ENCODE peak calls at places on chromosomes 13 and 19, in six cellular contexts. Y, T, K, V, S and M are unnamed samples.
A peak's percentile ranks its signal among the peaks of the same experiment; 100 is the strongest.

GRCh38 chr13:102235689-102236088 is 166.2 kb downstream of the FGF14 start:
- DNase-seq in K (no peak), Y (no peak), V (no peak), T (no peak), S (no peak), M (no peak)

GRCh38 chr13:102091231-102091630 is 310.6 kb downstream of the FGF14 start:
- DNase-seq in S (no peak), K (no peak), V (peak; percentile 6), Y (no peak), T (peak; percentile 49), M (no peak)

GRCh38 chr19:29841559-29842367 is 30.0 kb downstream of the CCNE1 start:
- DNase-seq in Y (no peak), T (peak; percentile 60), K (no peak), V (peak; percentile 49), S (peak; percentile 43), M (no peak)

GRCh38 chr19:40312533-40312932 is 27.4 kb upstream of the AKT2 start:
- DNase-seq in V (no peak), S (no peak), Y (no peak), K (no peak), T (no peak), M (no peak)

GRCh38 chr13:38661276-38661675 is 25.6 kb upstream of the FREM2 start:
- DNase-seq in K (no peak), T (no peak), S (peak; percentile 36), V (peak; percentile 38), Y (no peak), M (no peak)

GRCh38 chr13:110757296-110757695 is 43.8 kb downstream of the ING1 start:
- DNase-seq in K (no peak), S (no peak), V (no peak), Y (no peak), T (no peak), M (no peak)

GRCh38 chr19:39846176-39846677 is at the start of gene FBL:
- DNase-seq in S (peak; percentile 94), T (peak; percentile 87), V (peak; percentile 79), Y (peak; percentile 98), K (peak; percentile 98), M (peak; percentile 56)

GRCh38 chr13:76289558-76289957 is 596.6 kb downstream of the KCTD12 start:
- DNase-seq in K (no peak), S (no peak), T (no peak), Y (no peak), V (no peak), M (no peak)

GRCh38 chr19:41330946-41331678 is 21.1 kb downstream of the CCDC97 start:
- DNase-seq in V (no peak), K (no peak), Y (no peak), T (no peak), S (no peak), M (no peak)

GRCh38 chr13:73158851-73159250 is 100.0 kb downstream of the KLF5 start:
- DNase-seq in K (no peak), V (peak; percentile 82), T (peak; percentile 56), Y (no peak), S (peak; percentile 49), M (no peak)

GRCh38 chr13:48979892-48980291 is 4.2 kb downstream of the FNDC3A start:
- DNase-seq in T (no peak), V (no peak), K (no peak), S (no peak), Y (no peak), M (no peak)

GRCh38 chr13:49082653-49083536 is 107.2 kb downstream of the FNDC3A start:
- DNase-seq in S (peak; percentile 75), T (peak; percentile 95), K (no peak), Y (no peak), V (peak; percentile 89), M (no peak)

GRCh38 chr13:37475966-37476365 is 122.6 kb downstream of the POSTN start:
- DNase-seq in T (no peak), V (peak; percentile 76), K (no peak), S (no peak), Y (no peak), M (no peak)

GRCh38 chr19:16398530-16399241 is 73.1 kb downstream of the EPS15L1 start:
- DNase-seq in K (no peak), V (peak; percentile 23), S (peak; percentile 53), Y (no peak), T (no peak), M (no peak)

GRCh38 chr19:43723588-43723987 is 7.7 kb downstream of the IRGC start:
- DNase-seq in Y (no peak), S (no peak), K (no peak), V (no peak), T (no peak), M (no peak)

GRCh38 chr13:48625396-48626076 is 28.2 kb upstream of the CYSLTR2 start:
- DNase-seq in S (no peak), K (no peak), V (no peak), T (no peak), Y (no peak), M (no peak)

GRCh38 chr19:29936409-29936808 is 5.6 kb upstream of the URI1 start:
- DNase-seq in V (no peak), S (no peak), Y (no peak), K (no peak), T (no peak), M (no peak)

GRCh38 chr19:11921852-11922495 is 2.9 kb upstream of the ZNF700 start:
- DNase-seq in Y (no peak), K (no peak), T (no peak), V (no peak), S (peak; percentile 59), M (no peak)

GRCh38 chr13:49444517-49445395 is 682 bp downstream of the SETDB2 start:
- DNase-seq in T (peak; percentile 52), Y (peak; percentile 64), V (peak; percentile 64), K (peak; percentile 42), S (peak; percentile 50), M (no peak)

GRCh38 chr13:48156466-48156865 is 61.6 kb upstream of the MED4 start:
- DNase-seq in T (peak; percentile 47), V (no peak), Y (peak; percentile 84), S (no peak), K (peak; percentile 84), M (no peak)

GRCh38 chr13:39998166-39998565 is 342.7 kb downstream of the COG6 start:
- DNase-seq in T (no peak), S (no peak), K (no peak), V (no peak), Y (no peak), M (no peak)

GRCh38 chr19:9306443-9306842 is 3.2 kb downstream of the ZNF699 start:
- DNase-seq in Y (no peak), T (peak; percentile 73), K (no peak), V (peak; percentile 97), S (peak; percentile 62), M (no peak)

DNA sequence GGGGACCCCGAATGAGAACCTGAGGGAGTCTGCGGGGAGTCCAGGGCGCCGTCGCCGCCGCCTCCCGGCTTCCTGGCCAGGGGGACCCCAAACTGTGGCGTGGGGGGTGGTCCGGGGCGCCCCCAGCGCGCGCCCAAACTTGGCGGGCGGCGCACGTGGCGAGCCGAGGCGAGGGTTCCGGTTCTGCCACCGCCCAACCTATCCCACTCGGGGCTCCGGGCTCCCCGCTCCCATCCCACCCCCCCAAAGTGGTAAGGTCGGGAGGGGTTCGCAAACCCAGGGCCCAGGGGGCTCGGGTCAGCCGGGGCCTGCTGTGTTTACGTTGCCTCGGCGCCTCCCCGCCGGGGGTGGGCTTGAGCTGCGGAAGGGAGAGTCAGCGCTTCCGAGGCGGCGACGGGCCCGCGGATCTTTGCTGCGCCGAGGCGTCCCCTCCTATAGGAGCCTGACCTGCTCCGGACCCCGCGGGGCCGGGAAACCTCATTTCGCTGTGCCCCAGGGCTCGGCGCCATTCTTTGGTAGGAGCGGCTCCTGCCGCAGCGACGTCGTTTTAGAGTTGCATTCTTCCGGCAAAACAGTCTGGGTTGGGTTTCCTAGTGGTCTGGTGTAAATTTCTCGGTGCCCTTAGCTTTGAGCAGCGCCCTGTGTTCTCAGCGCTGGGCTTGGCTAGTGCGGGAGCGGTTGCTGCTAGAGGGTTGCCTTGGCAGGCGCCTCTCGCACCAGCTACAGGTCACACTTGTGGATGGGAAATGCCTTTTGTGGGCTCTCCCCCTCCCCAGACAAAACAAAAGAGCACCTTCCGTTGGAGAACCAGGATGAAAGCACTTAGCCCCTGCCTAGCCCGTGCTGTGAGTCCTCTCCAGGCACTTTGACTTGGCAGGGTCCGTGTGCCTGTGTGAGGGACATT is 1.2 kb downstream of the DAZAP1 start:
- DNase-seq in T (peak; percentile 51), S (peak; percentile 62), K (peak; percentile 53), Y (peak; percentile 70), V (peak; percentile 56), M (no peak)
- H3K4me3 ChIP-seq in T (peak overlapping the region; percentile 84), S (peak overlapping the region; percentile 81), K (peak overlapping the region; percentile 60), Y (peak overlapping the region; percentile 99), V (peak overlapping the region; percentile 76), M (peak overlapping the region; percentile 69)

DNA sequence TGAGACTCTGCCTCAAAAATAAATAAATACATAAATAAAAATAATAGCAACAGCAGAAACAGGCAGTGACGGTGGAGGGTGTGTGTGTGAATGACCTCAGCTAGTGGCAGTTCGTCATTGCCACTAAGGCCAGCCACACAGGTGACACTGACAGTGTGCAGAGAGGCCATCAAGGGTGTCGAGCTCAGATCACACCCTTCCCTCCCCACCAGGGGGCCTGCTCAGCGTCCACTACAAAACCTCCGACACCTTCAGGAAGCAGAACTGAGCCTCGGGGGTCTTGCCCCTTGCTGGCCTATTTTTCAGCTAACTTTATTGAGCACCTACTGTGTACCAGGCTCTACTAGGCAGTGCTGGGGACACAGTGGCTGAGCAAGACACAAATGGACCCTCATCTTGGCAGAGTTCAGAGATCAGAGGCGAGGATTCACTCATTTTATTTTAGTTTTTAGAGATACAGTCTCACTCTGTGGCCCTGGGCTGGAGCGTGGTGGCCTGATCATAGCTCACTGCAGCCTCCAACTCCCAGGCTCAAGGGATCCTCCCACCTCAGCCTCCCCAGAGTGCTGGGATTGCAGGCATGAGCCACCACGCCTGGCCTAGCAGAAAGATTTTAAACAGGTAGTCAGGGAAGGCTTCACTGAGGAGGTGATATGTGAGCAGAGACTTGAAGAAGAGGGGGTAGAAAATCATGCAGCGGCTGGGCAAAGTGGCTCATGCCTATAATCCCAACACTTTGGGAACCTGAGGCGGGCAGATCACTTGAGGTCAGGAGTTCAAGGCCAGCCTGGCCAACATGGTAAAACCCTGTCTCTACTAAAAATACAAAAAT is 30.3 kb upstream of the SEMA6B start:
- DNase-seq in V (no peak), S (no peak), Y (no peak), K (no peak), T (no peak), M (no peak)
- TF ChIP-seq CTCF in V (peak; percentile 11), S (peak; percentile 42), Y (no peak), K (no peak), T (peak; percentile 26), M (peak; percentile 56)

DNA sequence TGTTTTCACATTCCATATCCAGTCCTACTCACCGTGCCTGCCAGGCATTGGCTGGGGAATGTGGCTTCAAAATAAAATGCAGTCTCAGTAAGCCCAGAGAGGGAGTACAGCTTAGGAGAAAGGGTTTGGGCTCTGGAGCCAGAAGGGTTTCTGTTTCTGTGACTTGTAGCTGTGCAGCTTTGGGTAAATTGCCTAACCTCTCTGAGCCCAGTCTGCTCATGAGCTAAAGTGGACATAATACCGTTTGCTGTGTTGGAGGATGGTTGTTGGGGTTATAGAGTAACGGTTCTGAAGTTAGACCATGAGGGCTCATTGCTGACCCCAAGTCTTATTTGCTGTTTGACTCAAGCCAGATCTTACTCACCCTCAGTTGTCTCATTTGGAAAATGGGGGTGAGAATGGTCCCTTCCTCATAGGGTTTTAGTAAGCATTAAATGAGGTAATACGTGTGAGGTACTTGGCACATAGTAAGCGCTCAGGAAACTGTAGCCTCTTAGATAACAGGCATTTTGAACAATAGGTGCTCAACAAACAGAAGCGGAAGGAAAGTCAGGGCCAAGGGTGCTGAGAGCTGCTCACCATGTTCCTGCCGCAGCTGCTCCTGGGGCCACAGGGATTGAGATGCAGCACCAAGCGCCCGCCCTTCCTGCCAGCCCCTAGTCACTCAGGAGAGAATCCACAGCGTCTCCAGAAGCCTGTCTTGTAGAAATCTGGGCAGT is 45.5 kb downstream of the C13orf42 start:
- DNase-seq in S (no peak), T (no peak), Y (no peak), K (no peak), V (no peak), M (no peak)
- H3K27me3 ChIP-seq in S (no peaks in the 10 kb centered on the region), T (peaks cover 11% of the 10 kb centered on the region), Y (no peaks in the 10 kb centered on the region), K (no peaks in the 10 kb centered on the region), V (no peaks in the 10 kb centered on the region), M (no peaks in the 10 kb centered on the region)

GRCh38 chr19:51016798-51017683 is 2.5 kb downstream of the KLK10 start:
- DNase-seq in Y (peak; percentile 71), V (no peak), S (peak; percentile 47), K (peak; percentile 60), T (peak; percentile 87), M (no peak)
- H3K4me3 ChIP-seq in Y (no peak overlapping the region), V (no peak overlapping the region), S (peak overlapping the region; percentile 35), K (no peak overlapping the region), T (peak overlapping the region; percentile 74), M (peak overlapping the region; percentile 20)